ENCODE peak calls at places on chromosomes 12 and 14, in seven cellular contexts. One of them, this sample, is unnamed. For H3K36me3, the result is how much of the 10 kb centered on the place peaks cover.

GRCh38 chr14:93970967-93971634 is 5.3 kb downstream of the ASB2 start:
- DNase-seq in tibial nerve: no peak
- DNase-seq in upper lobe of right lung: no peak
- DNase-seq in uterus: no peak
- DNase-seq in testis: no peak
- DNase-seq in Peyer's patch: no peak
- DNase-seq in kidney epithelial cell: no peak
- DNase-seq in this sample: no peak

GRCh38 chr14:54653764-54654469 is 87.0 kb downstream of the SAMD4A start:
- DNase-seq in Peyer's patch: no peak
- DNase-seq in testis: no peak
- DNase-seq in kidney epithelial cell: no peak
- DNase-seq in tibial nerve: peak
- DNase-seq in uterus: peak
- DNase-seq in upper lobe of right lung: no peak
- DNase-seq in this sample: no peak

GRCh38 chr12:94162108-94162507 is 13.7 kb downstream of the PLXNC1 start:
- DNase-seq in kidney epithelial cell: no peak
- DNase-seq in upper lobe of right lung: no peak
- DNase-seq in testis: no peak
- DNase-seq in uterus: no peak
- DNase-seq in Peyer's patch: no peak
- DNase-seq in tibial nerve: no peak
- DNase-seq in this sample: no peak

GRCh38 chr14:26444745-26445144 is 153.1 kb downstream of the NOVA1 start:
- DNase-seq in upper lobe of right lung: no peak
- DNase-seq in uterus: no peak
- DNase-seq in testis: no peak
- DNase-seq in Peyer's patch: no peak
- DNase-seq in kidney epithelial cell: no peak
- DNase-seq in tibial nerve: no peak
- DNase-seq in this sample: no peak

GRCh38 chr14:100609941-100610391 is 22.7 kb upstream of the BEGAIN start:
- DNase-seq in upper lobe of right lung: peak
- DNase-seq in testis: peak
- DNase-seq in kidney epithelial cell: no peak
- DNase-seq in tibial nerve: no peak
- DNase-seq in Peyer's patch: peak
- DNase-seq in uterus: no peak
- DNase-seq in this sample: no peak

GRCh38 chr14:96122496-96122895 is 82.1 kb upstream of the BDKRB2 start:
- DNase-seq in Peyer's patch: no peak
- DNase-seq in kidney epithelial cell: no peak
- DNase-seq in testis: peak
- DNase-seq in tibial nerve: no peak
- DNase-seq in uterus: peak
- DNase-seq in upper lobe of right lung: no peak
- DNase-seq in this sample: no peak

GRCh38 chr14:90717916-90718315 is 98.3 kb downstream of the TTC7B start:
- DNase-seq in upper lobe of right lung: no peak
- DNase-seq in Peyer's patch: no peak
- DNase-seq in tibial nerve: no peak
- DNase-seq in testis: no peak
- DNase-seq in uterus: no peak
- DNase-seq in kidney epithelial cell: no peak
- DNase-seq in this sample: no peak

GRCh38 chr12:51056242-51056641 is 8.1 kb downstream of the LETMD1 start:
- DNase-seq in uterus: no peak
- DNase-seq in testis: no peak
- DNase-seq in tibial nerve: no peak
- DNase-seq in Peyer's patch: no peak
- DNase-seq in kidney epithelial cell: no peak
- DNase-seq in upper lobe of right lung: no peak
- DNase-seq in this sample: no peak

GRCh38 chr12:2187195-2187963 is 134.6 kb downstream of the CACNA1C start:
- DNase-seq in kidney epithelial cell: no peak
- DNase-seq in uterus: no peak
- DNase-seq in testis: no peak
- DNase-seq in upper lobe of right lung: no peak
- DNase-seq in tibial nerve: no peak
- DNase-seq in Peyer's patch: no peak
- DNase-seq in this sample: no peak

GRCh38 chr14:80944861-80945617 is 3.5 kb upstream of the CEP128 start:
- DNase-seq in upper lobe of right lung: no peak
- DNase-seq in testis: no peak
- DNase-seq in tibial nerve: no peak
- DNase-seq in Peyer's patch: no peak
- DNase-seq in uterus: no peak
- DNase-seq in kidney epithelial cell: no peak
- DNase-seq in this sample: no peak

GRCh38 chr14:73811164-73811503 is 40.5 kb upstream of the PTGR2 start:
- DNase-seq in kidney epithelial cell: no peak
- DNase-seq in uterus: no peak
- DNase-seq in upper lobe of right lung: no peak
- DNase-seq in testis: no peak
- DNase-seq in tibial nerve: no peak
- DNase-seq in Peyer's patch: no peak
- DNase-seq in this sample: no peak

GRCh38 chr12:608921-609320 is 54.3 kb downstream of the NINJ2 start:
- DNase-seq in testis: no peak
- DNase-seq in Peyer's patch: no peak
- DNase-seq in kidney epithelial cell: no peak
- DNase-seq in tibial nerve: no peak
- DNase-seq in upper lobe of right lung: no peak
- DNase-seq in uterus: no peak
- DNase-seq in this sample: no peak

GRCh38 chr14:92944976-92945375 is 22.0 kb downstream of the CHGA start:
- DNase-seq in tibial nerve: no peak
- DNase-seq in upper lobe of right lung: no peak
- DNase-seq in uterus: no peak
- DNase-seq in testis: no peak
- DNase-seq in Peyer's patch: no peak
- DNase-seq in kidney epithelial cell: no peak
- DNase-seq in this sample: no peak

GRCh38 chr14:92946847-92947545 is 24.0 kb downstream of the CHGA start:
- DNase-seq in upper lobe of right lung: no peak
- DNase-seq in testis: no peak
- DNase-seq in kidney epithelial cell: no peak
- DNase-seq in tibial nerve: no peak
- DNase-seq in Peyer's patch: no peak
- DNase-seq in uterus: no peak
- DNase-seq in this sample: no peak

GRCh38 chr14:92945959-92946846 is 23.3 kb downstream of the CHGA start:
- DNase-seq in uterus: peak
- DNase-seq in upper lobe of right lung: peak
- DNase-seq in Peyer's patch: peak
- DNase-seq in kidney epithelial cell: peak
- DNase-seq in tibial nerve: peak
- DNase-seq in testis: peak
- DNase-seq in this sample: peak

GRCh38 chr14:92943855-92944570 is 21.1 kb downstream of the CHGA start:
- DNase-seq in uterus: no peak
- DNase-seq in testis: no peak
- DNase-seq in tibial nerve: no peak
- DNase-seq in upper lobe of right lung: no peak
- DNase-seq in kidney epithelial cell: no peak
- DNase-seq in Peyer's patch: no peak
- DNase-seq in this sample: no peak

GRCh38 chr14:92945544-92945943 is 22.6 kb downstream of the CHGA start:
- DNase-seq in upper lobe of right lung: no peak
- DNase-seq in testis: no peak
- DNase-seq in tibial nerve: no peak
- DNase-seq in kidney epithelial cell: no peak
- DNase-seq in uterus: no peak
- DNase-seq in Peyer's patch: no peak
- DNase-seq in this sample: no peak
- H3K36me3 ChIP-seq in upper lobe of right lung: under half
- H3K36me3 ChIP-seq in testis: under half
- H3K36me3 ChIP-seq in tibial nerve: under half
- H3K36me3 ChIP-seq in kidney epithelial cell: under half
- H3K36me3 ChIP-seq in uterus: under half
- H3K36me3 ChIP-seq in Peyer's patch: under half
- H3K36me3 ChIP-seq in this sample: half or more

DNA sequence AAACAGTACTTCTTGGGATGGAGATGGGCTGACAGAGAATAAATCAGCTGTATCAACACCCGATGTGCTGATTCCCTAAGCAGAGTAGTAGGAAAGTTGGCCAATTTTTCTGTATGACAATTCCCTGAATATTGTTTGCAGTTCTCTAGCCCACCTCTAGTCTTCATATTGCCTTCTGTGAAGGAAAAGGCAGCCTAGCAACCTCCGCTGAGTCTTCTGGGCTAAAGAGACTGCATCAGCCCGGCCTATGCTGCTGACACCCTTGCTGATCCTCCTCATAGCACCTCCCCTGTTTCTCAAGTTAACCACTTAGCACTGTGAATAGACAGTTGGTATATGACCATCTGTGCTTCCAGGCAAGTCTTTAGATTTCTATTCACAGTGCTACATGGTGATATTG is 161.1 kb upstream of the EGLN3 start:
- DNase-seq in kidney epithelial cell: no peak
- DNase-seq in tibial nerve: no peak
- DNase-seq in Peyer's patch: no peak
- DNase-seq in upper lobe of right lung: no peak
- DNase-seq in uterus: no peak
- DNase-seq in testis: no peak
- DNase-seq in this sample: no peak
- TF ChIP-seq CTCF in kidney epithelial cell: no peak
- TF ChIP-seq CTCF in tibial nerve: no peak
- TF ChIP-seq CTCF in Peyer's patch: no peak
- TF ChIP-seq CTCF in upper lobe of right lung: no peak
- TF ChIP-seq CTCF in uterus: no peak
- TF ChIP-seq CTCF in testis: no peak
- TF ChIP-seq CTCF in this sample: no peak

GRCh38 chr12:67873355-67873754 is 115.9 kb upstream of the IFNG-AS1 start:
- DNase-seq in testis: no peak
- DNase-seq in tibial nerve: no peak
- DNase-seq in upper lobe of right lung: no peak
- DNase-seq in uterus: no peak
- DNase-seq in Peyer's patch: no peak
- DNase-seq in kidney epithelial cell: no peak
- DNase-seq in this sample: no peak

GRCh38 chr12:67879937-67880336 is 109.3 kb upstream of the IFNG-AS1 start:
- DNase-seq in testis: no peak
- DNase-seq in uterus: no peak
- DNase-seq in tibial nerve: no peak
- DNase-seq in Peyer's patch: no peak
- DNase-seq in kidney epithelial cell: no peak
- DNase-seq in upper lobe of right lung: no peak
- DNase-seq in this sample: no peak

GRCh38 chr12:67877697-67878096 is 111.5 kb upstream of the IFNG-AS1 start:
- DNase-seq in Peyer's patch: no peak
- DNase-seq in testis: no peak
- DNase-seq in upper lobe of right lung: no peak
- DNase-seq in uterus: no peak
- DNase-seq in kidney epithelial cell: no peak
- DNase-seq in tibial nerve: no peak
- DNase-seq in this sample: no peak

GRCh38 chr12:67881565-67881964 is 107.7 kb upstream of the IFNG-AS1 start:
- DNase-seq in Peyer's patch: no peak
- DNase-seq in upper lobe of right lung: no peak
- DNase-seq in testis: no peak
- DNase-seq in uterus: no peak
- DNase-seq in kidney epithelial cell: no peak
- DNase-seq in tibial nerve: no peak
- DNase-seq in this sample: no peak

DNA sequence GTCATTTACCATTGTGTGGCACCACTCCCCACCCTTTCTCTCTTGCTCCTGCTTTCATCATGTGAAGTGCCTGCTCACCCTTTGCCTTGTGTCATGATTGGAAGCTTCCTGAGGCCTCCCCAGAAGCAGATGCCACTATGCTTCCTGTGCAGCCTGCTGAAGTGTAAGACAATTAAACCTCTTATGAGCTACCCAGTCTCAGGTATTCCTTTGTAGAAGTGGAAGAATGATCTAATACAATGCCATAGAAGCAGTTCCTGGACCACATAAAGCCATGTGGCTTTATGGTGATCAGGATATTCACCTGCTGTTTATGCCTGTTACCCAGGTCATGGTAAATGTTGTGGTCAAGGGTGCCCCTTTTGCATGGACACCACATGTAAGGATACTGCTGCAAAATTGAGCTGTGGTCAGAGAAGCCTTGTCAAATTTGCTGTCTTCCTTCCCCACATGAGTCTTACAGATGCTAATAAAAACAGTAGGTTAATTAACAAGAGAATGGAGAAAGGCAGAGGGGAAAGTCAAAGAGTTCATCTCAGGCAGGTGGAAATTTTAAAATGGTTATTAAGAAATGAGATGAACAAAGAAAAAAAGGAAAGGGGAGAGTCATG is 112.8 kb upstream of the IFNG-AS1 start:
- DNase-seq in testis: no peak
- DNase-seq in Peyer's patch: no peak
- DNase-seq in uterus: no peak
- DNase-seq in tibial nerve: no peak
- DNase-seq in kidney epithelial cell: no peak
- DNase-seq in upper lobe of right lung: no peak
- DNase-seq in this sample: no peak
- H3K36me3 ChIP-seq in testis: under half
- H3K36me3 ChIP-seq in Peyer's patch: under half
- H3K36me3 ChIP-seq in uterus: under half
- H3K36me3 ChIP-seq in tibial nerve: under half
- H3K36me3 ChIP-seq in kidney epithelial cell: under half
- H3K36me3 ChIP-seq in upper lobe of right lung: under half
- H3K36me3 ChIP-seq in this sample: under half

GRCh38 chr14:68919129-68919927 is 59.8 kb downstream of the ACTN1 start:
- DNase-seq in Peyer's patch: no peak
- DNase-seq in upper lobe of right lung: no peak
- DNase-seq in tibial nerve: no peak
- DNase-seq in testis: no peak
- DNase-seq in uterus: no peak
- DNase-seq in kidney epithelial cell: no peak
- DNase-seq in this sample: no peak

GRCh38 chr14:68922201-68922613 is 56.9 kb downstream of the ACTN1 start:
- DNase-seq in kidney epithelial cell: no peak
- DNase-seq in testis: no peak
- DNase-seq in tibial nerve: no peak
- DNase-seq in Peyer's patch: no peak
- DNase-seq in uterus: no peak
- DNase-seq in upper lobe of right lung: no peak
- DNase-seq in this sample: no peak

GRCh38 chr14:68921049-68921448 is 58.1 kb downstream of the ACTN1 start:
- DNase-seq in upper lobe of right lung: no peak
- DNase-seq in Peyer's patch: no peak
- DNase-seq in testis: no peak
- DNase-seq in kidney epithelial cell: no peak
- DNase-seq in uterus: no peak
- DNase-seq in tibial nerve: no peak
- DNase-seq in this sample: no peak

GRCh38 chr14:68922886-68923285 is 56.2 kb downstream of the ACTN1 start:
- DNase-seq in uterus: no peak
- DNase-seq in testis: no peak
- DNase-seq in kidney epithelial cell: no peak
- DNase-seq in upper lobe of right lung: no peak
- DNase-seq in Peyer's patch: no peak
- DNase-seq in tibial nerve: no peak
- DNase-seq in this sample: no peak

DNA sequence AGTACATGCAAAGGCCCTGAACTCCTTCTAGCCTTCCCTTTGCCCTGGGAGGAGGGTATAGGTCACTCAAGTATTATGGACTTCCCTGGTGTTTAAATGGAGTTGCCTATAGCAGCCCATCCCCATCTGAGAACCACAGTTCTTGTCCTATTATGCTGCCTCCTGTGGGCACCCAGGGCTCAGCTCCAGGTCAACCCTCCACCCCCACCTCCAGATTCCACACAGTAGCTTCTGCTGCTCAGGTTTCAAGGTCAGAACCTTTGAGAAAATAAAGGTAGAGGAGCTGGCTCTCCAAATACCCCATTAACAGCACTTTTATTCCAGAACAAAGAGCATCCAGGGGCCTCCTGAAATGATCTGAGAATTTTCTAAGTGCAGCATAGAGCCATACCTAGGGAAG is 57.4 kb downstream of the ACTN1 start:
- DNase-seq in Peyer's patch: no peak
- DNase-seq in kidney epithelial cell: no peak
- DNase-seq in uterus: no peak
- DNase-seq in testis: no peak
- DNase-seq in tibial nerve: no peak
- DNase-seq in upper lobe of right lung: no peak
- DNase-seq in this sample: no peak
- TF ChIP-seq CTCF in Peyer's patch: no peak
- TF ChIP-seq CTCF in kidney epithelial cell: peak
- TF ChIP-seq CTCF in uterus: no peak
- TF ChIP-seq CTCF in testis: no peak
- TF ChIP-seq CTCF in tibial nerve: no peak
- TF ChIP-seq CTCF in upper lobe of right lung: no peak
- TF ChIP-seq CTCF in this sample: no peak

This sample was measured in esophagus squamous epithelium.